ENCODE peak calls at places on chromosomes 3 and 15, in four cellular contexts. E is HuH-7; R is stimulated activated CD4-positive, alpha-beta T cell treated with anti-CD3 and anti-CD28 coated beads, TNF-alpha, amount 100 ng/mL, for 24 hours; T is retinal pigment epithelial cell. M is an unnamed sample.

GRCh38 chr3:153626158-153626557 is 464.1 kb downstream of the RAP2B start:
- DNase-seq in E (no peak), R (no peak), T (no peak), M (no peak)

GRCh38 chr3:36777424-36778218 is 13.3 kb upstream of the DCLK3 start:
- DNase-seq in E (no peak), R (no peak), T (no peak), M (no peak)

GRCh38 chr15:63015618-63016017 is 26.9 kb upstream of the TPM1 start:
- DNase-seq in E (no peak), R (no peak), T (no peak), M (no peak)

GRCh38 chr15:25065286-25065685 is 110.5 kb downstream of the SNRPN start:
- DNase-seq in E (no peak), R (no peak), T (no peak), M (no peak)

GRCh38 chr15:41949400-41950126 is 22.8 kb downstream of the EHD4 start:
- DNase-seq in E (no peak), R (no peak), T (no peak), M (no peak)

GRCh38 chr3:158718490-158719170 is 13.6 kb downstream of the RARRES1 start:
- DNase-seq in E (no peak), R (no peak), T (peak; percentile 95), M (no peak)

GRCh38 chr15:70955151-70955550 is 62.5 kb downstream of the LRRC49 start:
- DNase-seq in E (no peak), R (no peak), T (no peak), M (no peak)

GRCh38 chr15:64521726-64522164 is 61.4 kb downstream of the ZNF609 start:
- DNase-seq in E (peak; percentile 17), R (no peak), T (peak; percentile 51), M (no peak)

GRCh38 chr3:111311709-111312235 is 230.2 kb upstream of the CD96 start:
- DNase-seq in E (no peak), R (no peak), T (no peak), M (no peak)

GRCh38 chr3:37861540-37862051 is at the start of gene CTDSPL:
- DNase-seq in E (peak; percentile 78), R (no peak), T (no peak), M (peak; percentile 20)

GRCh38 chr3:38723569-38724391 is 74.3 kb upstream of the SCN5A start:
- DNase-seq in E (no peak), R (no peak), T (no peak), M (no peak)

GRCh38 chr3:9615003-9615628 is 34.2 kb upstream of the MTMR14 start:
- DNase-seq in E (no peak), R (no peak), T (no peak), M (no peak)

GRCh38 chr3:151290673-151291072 is 12.3 kb upstream of the P2RY14 start:
- DNase-seq in E (peak; percentile 5), R (no peak), T (no peak), M (no peak)

GRCh38 chr15:81297580-81298575 is 26.1 kb downstream of the STARD5 start:
- DNase-seq in E (no peak), R (no peak), T (no peak), M (no peak)

GRCh38 chr15:95501865-95502264 is 828.6 kb upstream of the NR2F2 start:
- DNase-seq in E (no peak), R (no peak), T (no peak), M (no peak)

GRCh38 chr3:109275702-109276293 is 40.5 kb downstream of the DPPA2 start:
- DNase-seq in E (peak; percentile 70), R (no peak), T (peak; percentile 18), M (no peak)

GRCh38 chr15:49064884-49065283 is 18.6 kb upstream of the SECISBP2L start:
- DNase-seq in E (no peak), R (no peak), T (no peak), M (no peak)

GRCh38 chr15:42403389-42403788 is 44.1 kb downstream of the CAPN3 start:
- DNase-seq in E (no peak), R (no peak), T (no peak), M (no peak)

GRCh38 chr15:75227663-75228280 is 26.1 kb downstream of the C15orf39 start:
- DNase-seq in E (no peak), R (no peak), T (no peak), M (no peak)

GRCh38 chr15:29681486-29681845 is 140.8 kb downstream of the TJP1 start:
- DNase-seq in E (no peak), R (no peak), T (no peak), M (no peak)

GRCh38 chr3:150114873-150115570 is 144.3 kb upstream of the PFN2 start:
- DNase-seq in E (no peak), R (no peak), T (no peak), M (no peak)

GRCh38 chr15:53936137-53936536 is 42.1 kb upstream of the UNC13C start:
- DNase-seq in E (no peak), R (no peak), T (no peak), M (no peak)

M was measured in naive thymus-derived CD8-positive, alpha-beta T cell.